ENCODE peak calls at places on chromosomes 3 and 15, in four cellular contexts. G is left ventricle myocardium inferior, P is left lung, V is hepatocyte. Z is an unnamed sample.

GRCh38 chr3:133899309-133899708 is 3.6 kb upstream of the RAB6B start:
- DNase-seq in P (no peak), G (no peak), V (no peak), Z (no peak)

GRCh38 chr15:70528270-70528706 is 235.1 kb downstream of the UACA start:
- DNase-seq in P (no peak), G (no peak), V (peak; percentile 42), Z (peak; percentile 55)

GRCh38 chr3:113211370-113212154 is at the start of gene BOC:
- DNase-seq in V (peak; percentile 71), P (no peak), G (peak; percentile 36), Z (no peak)

GRCh38 chr3:101259485-101260341 is 60.7 kb downstream of the IMPG2 start:
- DNase-seq in P (no peak), V (peak; percentile 54), G (no peak), Z (no peak)

GRCh38 chr3:182115328-182116045 is 403.8 kb downstream of the SOX2 start:
- DNase-seq in G (no peak), V (no peak), P (no peak), Z (no peak)

GRCh38 chr3:71299160-71299559 is 284.4 kb downstream of the FOXP1 start:
- DNase-seq in V (no peak), P (no peak), G (no peak), Z (no peak)

GRCh38 chr15:38992541-38993334 is 428.1 kb upstream of the RASGRP1 start:
- DNase-seq in P (no peak), G (no peak), V (no peak), Z (no peak)

GRCh38 chr3:89565098-89565497 is 457.7 kb downstream of the EPHA3 start:
- DNase-seq in P (no peak), G (no peak), V (no peak), Z (no peak)

GRCh38 chr3:149282836-149283235 is 50.6 kb downstream of the TM4SF18 start:
- DNase-seq in V (no peak), G (no peak), P (no peak), Z (no peak)

GRCh38 chr3:57627976-57628375 is 30.8 kb upstream of the ARF4 start:
- DNase-seq in P (no peak), G (no peak), V (no peak), Z (no peak)

GRCh38 chr15:34436956-34437442 is 609 bp downstream of the GOLGA8A start:
- DNase-seq in V (peak; percentile 65), G (peak; percentile 33), P (peak; percentile 86), Z (peak; percentile 28)

GRCh38 chr15:92638291-92638708 is 17.3 kb downstream of the FAM174B start:
- DNase-seq in V (peak; percentile 73), G (no peak), P (no peak), Z (peak; percentile 76)

GRCh38 chr15:31294067-31294466 is 32.6 kb upstream of the KLF13 start:
- DNase-seq in P (no peak), V (no peak), G (no peak), Z (peak; percentile 8)

GRCh38 chr3:112871735-112872134 is 25.1 kb upstream of the CD200R1L start:
- DNase-seq in G (no peak), V (no peak), P (no peak), Z (no peak)

GRCh38 chr3:98733055-98733777 is 29.9 kb upstream of the ST3GAL6 start:
- DNase-seq in G (peak; percentile 39), P (peak; percentile 91), V (peak; percentile 50), Z (peak; percentile 36)

GRCh38 chr3:165451671-165452070 is 255.5 kb upstream of the SLITRK3 start:
- DNase-seq in P (no peak), G (no peak), V (no peak), Z (no peak)

GRCh38 chr3:119360046-119360445 is 65.9 kb downstream of the ARHGAP31 start:
- DNase-seq in V (no peak), P (no peak), G (no peak), Z (no peak)

GRCh38 chr3:170707899-170708298 is 122.0 kb upstream of the SLC7A14 start:
- DNase-seq in P (no peak), G (no peak), V (no peak), Z (no peak)

GRCh38 chr3:149330609-149331008 is 2.8 kb downstream of the TM4SF18 start:
- DNase-seq in V (no peak), G (no peak), P (no peak), Z (no peak)

GRCh38 chr15:62378772-62379171 is 213.7 kb upstream of the C2CD4B start:
- DNase-seq in P (no peak), G (no peak), V (no peak), Z (no peak)

GRCh38 chr3:183265157-183265642 is 12.1 kb downstream of the B3GNT5 start:
- DNase-seq in V (no peak), G (peak; percentile 32), P (no peak), Z (no peak)

GRCh38 chr3:128277378-128278049 is 124.2 kb downstream of the EEFSEC start:
- DNase-seq in V (no peak), P (no peak), G (no peak), Z (no peak)

GRCh38 chr3:1469248-1469647 is 376.4 kb downstream of the CNTN6 start:
- DNase-seq in V (no peak), P (no peak), G (no peak), Z (no peak)

GRCh38 chr3:128906031-128906803 is 26.8 kb downstream of the ACAD9 start:
- DNase-seq in P (no peak), G (no peak), V (no peak), Z (no peak)

GRCh38 chr3:47617061-47618010 is 38.7 kb upstream of the CSPG5 start:
- DNase-seq in V (no peak), P (no peak), G (no peak), Z (no peak)

GRCh38 chr15:74171965-74172541 is 1.5 kb upstream of the ISLR start:
- DNase-seq in V (no peak), G (no peak), P (no peak), Z (no peak)

GRCh38 chr3:106711650-106712049 is 665.6 kb upstream of the CCDC54 start:
- DNase-seq in G (no peak), P (no peak), V (no peak), Z (no peak)

GRCh38 chr3:175111036-175111435 is 251.9 kb downstream of the NAALADL2 start:
- DNase-seq in P (no peak), G (no peak), V (no peak), Z (no peak)

GRCh38 chr15:62940755-62941361 is 101.7 kb upstream of the TPM1 start:
- DNase-seq in V (peak; percentile 65), G (peak; percentile 71), P (no peak), Z (peak; percentile 34)

GRCh38 chr3:144893980-144894379 is 922.4 kb downstream of the DIPK2A start:
- DNase-seq in V (no peak), P (no peak), G (no peak), Z (no peak)

GRCh38 chr3:6750782-6751181 is 110.1 kb upstream of the GRM7 start:
- DNase-seq in P (no peak), G (no peak), V (no peak), Z (no peak)

GRCh38 chr3:53725308-53725995 is 120.8 kb downstream of the CHDH start:
- DNase-seq in V (no peak), G (no peak), P (no peak), Z (no peak)

GRCh38 chr3:39148116-39149058 is 5.0 kb downstream of the CSRNP1 start:
- DNase-seq in G (no peak), P (no peak), V (peak; percentile 61), Z (no peak)

GRCh38 chr3:39149059-39149455 is 4.3 kb downstream of the CSRNP1 start:
- DNase-seq in V (no peak), G (no peak), P (no peak), Z (no peak)

GRCh38 chr3:39147374-39147709 is 6.0 kb downstream of the CSRNP1 start:
- DNase-seq in P (no peak), G (no peak), V (no peak), Z (no peak)

GRCh38 chr3:39146611-39147373 is 6.6 kb downstream of the CSRNP1 start:
- DNase-seq in V (peak; percentile 85), G (peak; percentile 65), P (peak; percentile 94), Z (peak; percentile 79)

DNA sequence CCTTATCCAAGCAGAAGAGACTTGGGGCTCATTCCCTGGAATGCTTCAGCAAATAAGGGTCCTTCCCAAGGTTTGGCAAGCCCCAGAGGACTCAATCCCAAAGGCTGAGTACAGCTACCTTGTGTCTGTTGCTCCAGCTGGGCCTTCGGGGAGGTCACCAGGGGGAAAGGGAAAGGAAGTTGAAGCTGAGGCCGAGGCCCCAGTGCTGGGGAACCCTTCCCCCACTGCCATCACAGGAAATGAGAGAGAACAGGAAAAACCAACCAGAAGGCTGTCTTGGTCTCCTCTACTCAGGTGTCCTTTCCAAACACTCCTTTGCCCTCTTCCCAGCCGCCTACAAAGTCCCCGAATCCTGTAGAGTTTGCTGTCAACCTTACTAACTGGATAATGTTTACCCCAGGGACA is 5.7 kb downstream of the CSRNP1 start:
- DNase-seq in P (no peak), V (peak; percentile 63), G (no peak), Z (no peak)
- H3K27ac ChIP-seq in P (peak overlapping the region; percentile 89), V (peak overlapping the region; percentile 100), G (peak overlapping the region; percentile 100), Z (peak overlapping the region; percentile 99)

DNA sequence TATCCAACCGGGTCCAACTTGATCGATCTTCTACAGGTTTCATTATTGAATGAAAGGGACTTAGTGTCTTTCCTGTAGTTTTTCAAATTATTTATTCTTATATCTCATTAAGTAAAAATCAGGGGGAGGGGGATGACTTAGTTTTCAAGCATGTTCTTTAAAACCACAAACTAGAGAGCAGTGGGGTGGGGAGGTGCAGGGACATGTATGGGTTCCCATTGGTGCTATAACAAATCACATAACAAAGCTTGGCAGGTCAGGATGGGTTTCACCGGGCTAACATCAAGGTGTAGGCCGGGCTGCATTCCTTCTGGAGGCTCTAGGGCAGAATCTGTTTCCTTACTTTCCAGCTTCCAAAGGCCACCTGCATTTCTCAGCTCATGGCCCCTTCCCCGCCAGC is 32.7 kb downstream of the CCNL1 start:
- DNase-seq in P (no peak), G (no peak), V (no peak), Z (no peak)
- H3K4me1 ChIP-seq in P (peaks cover 21% of the 10 kb centered on the region), G (peaks cover 52% of the 10 kb centered on the region), V (peaks cover 67% of the 10 kb centered on the region), Z (peaks cover 60% of the 10 kb centered on the region)

DNA sequence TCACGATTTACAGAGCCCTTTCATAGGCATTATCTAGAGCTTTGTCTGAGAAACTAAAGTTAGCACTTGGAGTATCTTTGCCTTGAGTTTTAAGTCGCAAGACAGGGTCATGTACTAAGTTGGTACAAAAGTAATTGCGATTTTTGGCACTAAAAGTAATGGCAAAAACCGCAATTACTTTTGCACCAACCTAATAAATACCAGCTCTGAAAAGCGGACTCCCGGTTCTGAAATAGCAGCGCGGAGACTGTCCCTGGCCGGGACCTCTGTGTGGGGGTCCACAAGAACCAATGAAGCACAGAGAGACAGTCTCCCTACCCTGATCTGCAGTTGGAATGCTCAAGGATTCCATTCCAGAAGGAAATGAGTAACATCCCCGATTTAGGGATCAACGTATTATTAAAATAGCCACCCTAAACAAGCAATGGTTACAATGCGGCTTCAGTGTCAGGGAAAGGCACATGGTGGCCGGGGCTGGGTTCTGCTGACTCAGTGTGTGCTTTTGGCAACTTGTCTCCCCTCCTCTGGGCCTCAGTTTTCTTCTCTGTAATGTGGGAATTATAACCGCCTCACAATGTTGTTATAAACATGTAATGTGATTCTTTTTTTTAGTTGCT is 150.3 kb upstream of the MCTP2 start:
- DNase-seq in P (no peak), G (no peak), V (no peak), Z (no peak)
- H3K27ac ChIP-seq in P (no peak overlapping the region), G (peak overlapping the region; percentile 33), V (no peak overlapping the region), Z (no peak overlapping the region)

GRCh38 chr15:40091861-40092415 is 16.7 kb downstream of the BMF start:
- DNase-seq in G (no peak), P (no peak), V (no peak), Z (no peak)

GRCh38 chr15:40093224-40093842 is 15.3 kb downstream of the BMF start:
- DNase-seq in V (no peak), G (no peak), P (no peak), Z (no peak)

GRCh38 chr15:40090774-40091455 is 17.8 kb downstream of the BMF start:
- DNase-seq in V (peak; percentile 5), P (no peak), G (no peak), Z (no peak)

GRCh38 chr15:40094156-40094555 is 14.5 kb downstream of the BMF start:
- DNase-seq in V (no peak), P (no peak), G (no peak), Z (no peak)

GRCh38 chr15:40092416-40093223 is 16.1 kb downstream of the BMF start:
- DNase-seq in V (peak; percentile 91), P (no peak), G (peak; percentile 70), Z (no peak)
- H3K4me1 ChIP-seq in V (peaks cover 97% of the 10 kb centered on the region), P (peaks cover 32% of the 10 kb centered on the region), G (peaks cover 84% of the 10 kb centered on the region), Z (peaks cover 93% of the 10 kb centered on the region)

Z was measured in stomach.